ENCODE peak calls at places on chromosomes 1 and 21, in five cellular contexts. E, O, V, N and B are unnamed samples.

GRCh38 chr1:105462308-105462707 is 1594.2 kb upstream of the PRMT6 start:
- DNase-seq in E (no peak), V (no peak), O (no peak), N (no peak), B (no peak)

GRCh38 chr1:25523512-25523911 is 19.9 kb upstream of the LDLRAP1 start:
- DNase-seq in O (peak), N (no peak), E (peak), V (no peak), B (no peak)

GRCh38 chr1:116258668-116259419 is 114.2 kb upstream of the ATP1A1 start:
- DNase-seq in E (no peak), V (no peak), O (no peak), N (no peak), B (no peak)

GRCh38 chr1:14262582-14262981 is 335.9 kb upstream of the KAZN start:
- DNase-seq in N (no peak), V (no peak), O (peak), E (no peak), B (no peak)

GRCh38 chr1:154750681-154751665 is 119.1 kb downstream of the KCNN3 start:
- DNase-seq in N (no peak), E (no peak), V (no peak), O (no peak), B (no peak)

GRCh38 chr1:230827081-230827681 is 41.1 kb downstream of the C1orf198 start:
- DNase-seq in N (no peak), V (no peak), O (no peak), E (peak), B (peak)

GRCh38 chr1:32817815-32818786 is 648 bp downstream of the S100PBP start:
- DNase-seq in N (peak), V (no peak), E (peak), O (peak), B (peak)

GRCh38 chr21:35254006-35254751 is 205.1 kb upstream of the RUNX1 start:
- DNase-seq in E (no peak), V (no peak), N (no peak), O (no peak), B (no peak)

GRCh38 chr1:183226361-183226760 is 40.3 kb downstream of the LAMC2 start:
- DNase-seq in V (no peak), O (no peak), E (no peak), N (no peak), B (no peak)

GRCh38 chr1:230581446-230582079 is 60.7 kb upstream of the COG2 start:
- DNase-seq in E (peak), N (peak), V (no peak), O (peak), B (peak)

GRCh38 chr1:87224209-87224608 is 104.5 kb upstream of the LMO4 start:
- DNase-seq in V (no peak), N (peak), O (no peak), E (no peak), B (no peak)

GRCh38 chr1:212072047-212072446 is 36.5 kb downstream of the DTL start:
- DNase-seq in V (no peak), E (no peak), N (no peak), O (no peak), B (no peak)
- TF ChIP-seq KDM1A in V (no peak), E (no peak), N (no peak), O (no peak), B (no peak)

DNA sequence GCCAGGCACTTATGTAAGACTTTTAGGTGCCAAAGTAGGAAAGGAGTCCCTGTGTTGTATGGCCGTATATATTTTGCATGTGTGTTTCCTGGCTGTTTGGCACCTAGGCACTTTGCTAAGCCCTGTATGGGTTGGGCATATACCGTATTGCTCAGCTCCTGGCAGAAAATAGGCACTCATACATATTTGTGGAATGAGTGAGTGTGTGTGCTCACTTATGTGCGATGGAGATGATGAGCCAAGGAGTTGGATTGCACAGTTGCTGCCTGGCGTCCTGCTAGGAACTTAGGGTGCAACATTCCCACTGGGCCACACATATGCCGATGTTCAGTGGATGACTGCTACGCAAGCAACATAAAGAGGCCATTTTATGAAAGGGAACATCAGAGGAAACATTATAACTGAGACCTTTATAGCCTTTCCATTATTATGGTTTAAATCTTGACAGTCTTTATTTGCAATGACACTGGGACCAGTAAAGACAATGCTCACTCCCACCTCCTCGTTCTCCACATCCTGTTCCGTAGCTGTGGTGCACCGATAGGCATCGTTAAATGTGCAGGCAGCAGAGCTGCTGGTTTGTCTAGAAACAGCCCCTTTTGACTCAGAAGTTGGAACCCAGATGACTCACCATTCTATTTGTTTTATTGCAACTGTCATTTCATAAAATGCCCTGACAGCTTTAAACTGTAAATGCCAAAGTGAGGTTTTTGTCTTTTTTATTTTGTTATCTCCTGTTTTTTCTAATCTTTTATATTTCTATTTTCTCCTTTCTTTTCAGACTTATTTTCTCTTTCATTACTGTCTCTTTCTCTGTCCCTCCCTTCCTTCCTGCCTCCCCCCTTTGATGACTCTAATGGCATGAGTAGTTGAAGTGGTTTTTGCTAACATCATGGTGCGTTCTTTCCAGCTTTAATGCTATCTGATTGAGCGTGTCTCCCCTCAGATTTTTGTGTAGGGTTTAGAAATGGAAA is 36.1 kb downstream of the PEX14 start:
- DNase-seq in O (peak), E (no peak), V (peak), N (peak), B (no peak)
- TF ChIP-seq KDM1A in O (peak), E (no peak), V (no peak), N (no peak), B (no peak)

GRCh38 chr1:36750706-36751105 is 268.0 kb upstream of the CSF3R start:
- DNase-seq in V (no peak), O (no peak), E (no peak), N (no peak), B (no peak)
- TF ChIP-seq KDM1A in V (no peak), O (no peak), E (no peak), N (no peak), B (no peak)

DNA sequence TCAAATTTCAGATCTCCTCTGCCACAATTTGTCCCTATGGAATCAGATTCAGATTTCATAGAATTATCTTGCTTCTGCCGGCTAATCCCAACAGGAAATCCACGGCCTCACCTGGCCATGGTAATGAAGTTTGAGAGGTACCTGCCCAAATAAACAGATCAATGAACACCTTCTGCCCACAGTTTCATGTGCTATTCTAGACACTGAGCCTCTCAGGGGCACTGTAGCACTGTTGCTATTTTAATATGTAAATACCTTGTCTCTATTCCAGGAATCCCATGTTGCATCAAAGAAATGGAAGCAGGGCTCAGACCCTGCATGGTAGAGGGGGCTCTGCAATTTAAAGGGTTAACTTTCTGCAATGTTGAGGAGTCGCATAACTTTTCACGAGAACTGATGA is 593.1 kb downstream of the PTBP2 start:
- DNase-seq in N (no peak), V (no peak), O (no peak), E (no peak), B (no peak)
- TF ChIP-seq KDM1A in N (no peak), V (no peak), O (no peak), E (no peak), B (no peak)